ENCODE peak calls at places on chromosomes 5 and 9, in four cellular contexts. P is Peyer's patch, M is heart right ventricle, Z is SJSA1. L is an unnamed sample. For H3K9me3, the result is how much of the 10 kb centered on the place peaks cover.

GRCh38 chr9:112861155-112861554 is 29.5 kb downstream of the SLC46A2 start:
- DNase-seq in P (no peak), M (no peak), Z (no peak), L (no peak)

GRCh38 chr5:167514461-167514860 is 777.0 kb upstream of the WWC1 start:
- DNase-seq in P (no peak), M (no peak), Z (no peak), L (no peak)

GRCh38 chr5:73540192-73540591 is 25.2 kb downstream of the ANKRA2 start:
- DNase-seq in P (no peak), M (no peak), Z (peak), L (no peak)

GRCh38 chr5:92998456-92998855 is 582.6 kb downstream of the NR2F1-AS1 start:
- DNase-seq in P (no peak), M (no peak), Z (peak), L (no peak)

GRCh38 chr5:98755406-98755805 is 18.1 kb upstream of the RGMB start:
- DNase-seq in P (no peak), M (no peak), Z (no peak), L (no peak)

GRCh38 chr5:90802695-90803317 is 244.2 kb downstream of the ADGRV1 start:
- DNase-seq in P (no peak), M (peak), Z (no peak), L (peak)

GRCh38 chr5:115875447-115875846 is 33.7 kb downstream of the AP3S1 start:
- DNase-seq in P (no peak), M (no peak), Z (no peak), L (no peak)

GRCh38 chr5:180082633-180083420 is 11.3 kb upstream of the RNF130 start:
- DNase-seq in P (no peak), M (no peak), Z (no peak), L (no peak)

GRCh38 chr9:94799578-94800264 is 73.2 kb downstream of the AOPEP start:
- DNase-seq in P (no peak), M (no peak), Z (peak), L (no peak)

GRCh38 chr5:143850050-143850713 is 38.2 kb downstream of the HMHB1 start:
- DNase-seq in P (no peak), M (no peak), Z (no peak), L (no peak)

GRCh38 chr9:97109194-97109811 is 70.4 kb upstream of the CTSV start:
- DNase-seq in P (no peak), M (peak), Z (no peak), L (no peak)

GRCh38 chr5:124030043-124030461 is 518.1 kb downstream of the CSNK1G3 start:
- DNase-seq in P (no peak), M (no peak), Z (no peak), L (no peak)

GRCh38 chr5:178488696-178489095 is 101.5 kb downstream of the COL23A1 start:
- DNase-seq in P (no peak), M (no peak), Z (no peak), L (no peak)
- H3K27ac ChIP-seq in P (no peak), M (no peak), Z (no peak), L (no peak)

GRCh38 chr5:27474395-27474794 is 436.0 kb upstream of the CDH9 start:
- DNase-seq in P (no peak), M (no peak), Z (no peak), L (no peak)
- H3K4me3 ChIP-seq in P (no peak), M (no peak), Z (no peak), L (no peak)

DNA sequence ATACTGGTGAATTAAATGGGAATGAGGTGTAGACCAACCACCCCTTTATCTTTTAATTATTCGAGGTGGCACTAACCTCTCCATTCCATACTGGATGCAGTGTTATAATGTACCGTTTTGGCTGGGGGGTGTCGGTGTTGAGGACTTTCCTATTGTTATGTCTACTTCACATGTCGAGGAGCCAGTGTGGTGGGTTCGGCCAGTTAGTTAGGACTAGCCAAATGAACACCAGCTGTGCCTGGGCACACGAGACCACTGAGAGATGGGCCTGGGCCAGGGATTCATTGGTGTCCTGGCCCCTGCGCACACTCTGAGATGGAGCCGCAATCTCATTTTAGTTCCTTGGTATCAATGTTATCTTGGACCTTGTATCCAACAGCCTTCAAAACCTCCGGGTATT is 186.2 kb downstream of the CACNA1B start:
- DNase-seq in P (peak), M (no peak), Z (no peak), L (no peak)
- H3K9me3 ChIP-seq in P (under half), M (under half), Z (under half), L (under half)

GRCh38 chr9:87577746-87578145 is 80.1 kb downstream of the DAPK1 start:
- DNase-seq in P (no peak), M (no peak), Z (no peak), L (no peak)
- H3K27ac ChIP-seq in P (no peak), M (no peak), Z (no peak), L (no peak)

GRCh38 chr5:78648359-78649219 is at the start of gene LHFPL2:
- DNase-seq in P (peak), M (peak), Z (peak), L (peak)
- H3K4me3 ChIP-seq in P (peak), M (peak), Z (peak), L (peak)

DNA sequence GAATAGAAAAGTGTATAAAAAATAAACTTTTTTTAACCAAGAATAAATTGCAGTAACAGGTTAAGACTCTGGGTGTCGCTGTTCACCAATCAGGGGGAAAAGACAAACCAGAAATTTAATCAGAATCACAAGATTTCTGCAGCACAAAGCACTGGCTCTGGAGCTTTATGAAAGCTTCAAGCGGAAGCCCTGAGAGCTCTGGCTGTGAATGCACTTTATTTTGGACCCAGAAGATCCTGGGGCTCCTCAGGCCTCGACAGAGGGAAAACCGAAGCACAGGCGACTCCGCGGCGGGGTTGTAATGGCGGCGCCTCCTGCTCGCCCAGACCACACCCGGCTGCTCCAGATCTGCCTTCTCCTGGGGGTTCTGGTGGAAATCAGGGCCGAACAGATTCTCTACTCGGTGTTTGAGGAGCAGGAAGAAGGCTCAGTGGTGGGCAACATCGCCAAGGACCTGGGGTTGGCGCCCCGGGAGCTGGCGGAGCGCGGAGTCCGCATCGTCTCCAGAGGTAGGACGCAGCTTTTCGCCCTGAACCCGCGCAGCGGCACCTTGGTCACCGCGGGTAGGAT is at the start of gene PCDHGA4:
- DNase-seq in P (no peak), M (no peak), Z (no peak), L (no peak)
- H3K9me3 ChIP-seq in P (under half), M (under half), Z (under half), L (under half)

GRCh38 chr5:139390639-139391569 is 1.2 kb upstream of the MZB1 start:
- DNase-seq in P (no peak), M (no peak), Z (no peak), L (no peak)
- H3K27ac ChIP-seq in P (peak), M (peak), Z (no peak), L (peak)